ENCODE peak calls at places on chromosomes 1 and 21, in six cellular contexts. H is ELR; N is midbrain; W is activated naive CD8-positive, alpha-beta T cell treated with anti-CD3 and anti-CD28 coated beads, Interleukin-2, amount 50 U/mL, for 24 hours; F is WTC11; C is GM12865. R is an unnamed sample.

GRCh38 chr1:53340660-53341520 is 13.0 kb upstream of the LRP8 start:
- DNase-seq in H (no peak), N (no peak), W (peak; percentile 37), F (no peak), C (no peak), R (no peak)

GRCh38 chr1:107246775-107247345 is 106.0 kb downstream of the NTNG1 start:
- DNase-seq in H (no peak), N (no peak), W (no peak), F (no peak), C (peak; percentile 2), R (no peak)

GRCh38 chr1:13781228-13781627 is 81.2 kb downstream of the PRDM2 start:
- DNase-seq in H (no peak), N (no peak), W (no peak), F (no peak), C (no peak), R (no peak)

GRCh38 chr1:242057745-242058115 is 58.8 kb upstream of the MAP1LC3C start:
- DNase-seq in H (no peak), N (no peak), W (no peak), F (peak; percentile 21), C (no peak), R (no peak)

GRCh38 chr21:45210461-45210983 is 77.2 kb downstream of the POFUT2 start:
- DNase-seq in H (no peak), N (no peak), W (no peak), F (no peak), C (no peak), R (no peak)

GRCh38 chr21:43362306-43362927 is 64.5 kb downstream of the SIK1 start:
- DNase-seq in H (peak; percentile 72), N (no peak), W (peak; percentile 78), F (peak; percentile 47), C (peak; percentile 91), R (peak; percentile 46)

GRCh38 chr1:207115269-207115668 is 11.2 kb downstream of the C4BPA start:
- DNase-seq in H (no peak), N (no peak), W (no peak), F (no peak), C (no peak), R (no peak)

GRCh38 chr1:207797229-207797973 is 45.5 kb downstream of the CD46 start:
- DNase-seq in H (peak; percentile 91), N (peak; percentile 87), W (peak; percentile 85), F (peak; percentile 81), C (peak; percentile 75), R (peak; percentile 76)

GRCh38 chr1:13456894-13457532 is 46.8 kb downstream of the PRAMEF20 start:
- DNase-seq in H (no peak), N (no peak), W (no peak), F (no peak), C (no peak), R (no peak)

GRCh38 chr1:33377013-33377412 is 53.9 kb downstream of the PHC2 start:
- DNase-seq in H (no peak), N (no peak), W (no peak), F (no peak), C (no peak), R (no peak)

GRCh38 chr1:15836772-15837669 is 10.5 kb upstream of the SPEN start:
- DNase-seq in H (no peak), N (no peak), W (peak; percentile 78), F (peak; percentile 54), C (peak; percentile 75), R (no peak)

GRCh38 chr1:88252745-88253144 is 431.3 kb upstream of the PKN2 start:
- DNase-seq in H (no peak), N (no peak), W (no peak), F (no peak), C (no peak), R (no peak)

GRCh38 chr21:36163780-36164426 is 7.3 kb downstream of the DOP1B start:
- DNase-seq in H (no peak), N (no peak), W (no peak), F (no peak), C (no peak), R (no peak)

GRCh38 chr1:66294692-66295384 is 239.1 kb upstream of the SGIP1 start:
- DNase-seq in H (peak; percentile 81), N (no peak), W (no peak), F (no peak), C (no peak), R (no peak)

GRCh38 chr21:44064852-44065403 is 42.3 kb upstream of the PWP2 start:
- DNase-seq in H (no peak), N (no peak), W (no peak), F (no peak), C (no peak), R (no peak)

GRCh38 chr1:202624781-202625108 is 85.5 kb downstream of the SYT2 start:
- DNase-seq in H (no peak), N (no peak), W (no peak), F (no peak), C (no peak), R (no peak)

GRCh38 chr1:53639251-53639721 is 99.7 kb downstream of the GLIS1 start:
- DNase-seq in H (no peak), N (no peak), W (no peak), F (peak; percentile 26), C (no peak), R (no peak)

GRCh38 chr1:3910769-3911520 is 10.9 kb upstream of the C1orf174 start:
- DNase-seq in H (peak; percentile 58), N (no peak), W (peak; percentile 82), F (peak; percentile 86), C (peak; percentile 78), R (peak; percentile 83)

GRCh38 chr1:23628951-23629387 is 62.6 kb upstream of the RPL11 start:
- DNase-seq in H (no peak), N (no peak), W (no peak), F (no peak), C (peak; percentile 59), R (no peak)

GRCh38 chr1:8541961-8542521 is 224.1 kb downstream of the SLC45A1 start:
- DNase-seq in H (no peak), N (no peak), W (no peak), F (no peak), C (no peak), R (no peak)

GRCh38 chr1:153392822-153393221 is 1.9 kb upstream of the S100A8 start:
- DNase-seq in H (no peak), N (no peak), W (no peak), F (no peak), C (no peak), R (no peak)

GRCh38 chr1:59498640-59499039 is 201.7 kb downstream of the FGGY start:
- DNase-seq in H (peak; percentile 24), N (no peak), W (no peak), F (no peak), C (no peak), R (no peak)

GRCh38 chr21:14084701-14085100 is 126.1 kb downstream of the LIPI start:
- DNase-seq in H (no peak), N (no peak), W (no peak), F (no peak), C (no peak), R (no peak)

GRCh38 chr1:115165776-115166175 is 76.5 kb upstream of the TSPAN2 start:
- DNase-seq in H (no peak), N (no peak), W (no peak), F (no peak), C (no peak), R (no peak)